ENCODE peak calls at places on chromosomes 3 and 15, in seven cellular contexts. R is neuronal stem cell, P is mesenchymal stem cell, T is H9, K is mesendoderm, U is H1, E is trophoblast cell. A is an unnamed sample.
A peak's percentile ranks its signal among the peaks of the same experiment; 100 is the strongest.

GRCh38 chr3:45098315-45098714 is 47.9 kb downstream of the CDCP1 start:
- DNase-seq in E (no peak), P (peak; percentile 59), R (no peak), T (no peak), K (no peak), U (no peak), A (no peak)

GRCh38 chr3:55476515-55476914 is 10.6 kb downstream of the WNT5A start:
- DNase-seq in K (no peak), T (no peak), P (peak; percentile 87), U (no peak), E (no peak), R (no peak), A (peak; percentile 94)

GRCh38 chr3:172191629-172192028 is 152.3 kb downstream of the FNDC3B start:
- DNase-seq in T (no peak), U (no peak), K (no peak), P (no peak), E (no peak), R (no peak), A (no peak)

GRCh38 chr3:181838940-181839914 is 127.5 kb downstream of the SOX2 start:
- DNase-seq in T (no peak), P (no peak), R (no peak), E (no peak), U (no peak), K (no peak), A (no peak)

GRCh38 chr3:31420311-31420710 is 112.4 kb upstream of the STT3B start:
- DNase-seq in U (no peak), E (no peak), K (no peak), P (no peak), R (no peak), T (no peak), A (no peak)

GRCh38 chr3:162491957-162492356 is 995.3 kb downstream of the OTOL1 start:
- DNase-seq in P (peak; percentile 24), R (no peak), U (no peak), E (no peak), K (no peak), T (no peak), A (peak; percentile 36)

GRCh38 chr3:126931806-126932187 is 51.1 kb upstream of the PLXNA1 start:
- DNase-seq in U (no peak), E (no peak), K (no peak), P (no peak), T (no peak), R (no peak), A (no peak)

GRCh38 chr3:112519424-112520001 is 20.2 kb upstream of the BTLA start:
- DNase-seq in P (peak; percentile 73), K (peak; percentile 80), R (peak; percentile 27), E (peak; percentile 84), T (no peak), U (no peak), A (peak; percentile 78)

GRCh38 chr3:113895964-113896363 is 51.8 kb upstream of the ZDHHC23 start:
- DNase-seq in K (peak; percentile 13), E (peak; percentile 95), U (no peak), T (no peak), R (no peak), P (no peak), A (no peak)

GRCh38 chr3:175378348-175378747 is 519.2 kb downstream of the NAALADL2 start:
- DNase-seq in K (no peak), E (no peak), P (no peak), T (no peak), U (no peak), R (no peak), A (no peak)

GRCh38 chr15:28125673-28126651 is 26.8 kb upstream of the OCA2 start:
- DNase-seq in T (no peak), K (peak; percentile 53), P (peak; percentile 65), R (peak; percentile 54), U (no peak), E (peak; percentile 84), A (peak; percentile 64)

GRCh38 chr15:19987389-19988048 is 554.1 kb downstream of the GOLGA6L6 start:
- DNase-seq in R (no peak), E (peak; percentile 12), P (no peak), U (no peak), T (peak; percentile 25), K (peak; percentile 0), A (no peak)

GRCh38 chr3:17491601-17492000 is 250.8 kb downstream of the TBC1D5 start:
- DNase-seq in K (no peak), U (no peak), E (no peak), P (peak; percentile 19), R (no peak), T (no peak), A (peak; percentile 86)

GRCh38 chr3:38438421-38438820 is 15.3 kb upstream of the ACVR2B start:
- DNase-seq in R (no peak), P (no peak), K (no peak), T (no peak), U (no peak), E (no peak), A (peak; percentile 22)

GRCh38 chr15:78085928-78086327 is 6.4 kb upstream of the SH2D7 start:
- DNase-seq in T (no peak), E (no peak), K (no peak), U (no peak), R (no peak), P (no peak), A (peak; percentile 90)

GRCh38 chr15:53072077-53072476 is 281.9 kb upstream of the ONECUT1 start:
- DNase-seq in T (peak; percentile 88), U (peak; percentile 77), K (peak; percentile 92), R (peak; percentile 82), E (peak; percentile 54), P (peak; percentile 2), A (peak; percentile 8)

GRCh38 chr3:175338775-175339535 is 479.8 kb downstream of the NAALADL2 start:
- DNase-seq in E (peak; percentile 46), R (no peak), K (peak; percentile 29), U (no peak), P (peak; percentile 76), T (peak; percentile 31), A (peak; percentile 73)

GRCh38 chr3:195068045-195068444 is 202.9 kb downstream of the XXYLT1 start:
- DNase-seq in R (no peak), K (no peak), P (peak; percentile 10), T (no peak), U (no peak), E (no peak), A (peak; percentile 7)

GRCh38 chr3:14880486-14881179 is 61.9 kb downstream of the FGD5 start:
- DNase-seq in T (no peak), R (no peak), U (no peak), P (no peak), E (no peak), K (no peak), A (no peak)

GRCh38 chr15:22873204-22873701 is 34.8 kb downstream of the NIPA2 start:
- DNase-seq in K (peak; percentile 92), R (peak; percentile 15), E (peak; percentile 48), T (peak; percentile 63), U (no peak), P (peak; percentile 68), A (peak; percentile 92)

GRCh38 chr3:152826476-152826875 is 8.5 kb upstream of the P2RY1 start:
- DNase-seq in U (no peak), R (no peak), E (no peak), P (no peak), T (no peak), K (no peak), A (no peak)

GRCh38 chr15:58410353-58410752 is 21.4 kb upstream of the LIPC start:
- DNase-seq in P (no peak), T (no peak), K (no peak), E (no peak), U (no peak), R (no peak), A (peak; percentile 16)

GRCh38 chr3:123338620-123339061 is 110.2 kb downstream of the ADCY5 start:
- DNase-seq in T (no peak), E (no peak), U (no peak), K (no peak), R (no peak), P (no peak), A (no peak)

GRCh38 chr3:189368384-189368783 is 196.6 kb downstream of the TPRG1 start:
- DNase-seq in P (no peak), E (no peak), R (no peak), T (no peak), U (no peak), K (no peak), A (no peak)

GRCh38 chr15:78714890-78715289 is 73.9 kb upstream of the CHRNB4 start:
- DNase-seq in E (peak; percentile 59), R (no peak), P (no peak), K (no peak), U (no peak), T (no peak), A (no peak)

GRCh38 chr3:185069583-185070030 is 83.3 kb downstream of the C3orf70 start:
- DNase-seq in T (peak; percentile 91), K (peak; percentile 75), E (no peak), P (no peak), R (peak; percentile 32), U (peak; percentile 60), A (no peak)

GRCh38 chr3:185069023-185069422 is 83.8 kb downstream of the C3orf70 start:
- DNase-seq in U (no peak), P (no peak), R (no peak), T (no peak), K (no peak), E (no peak), A (no peak)

GRCh38 chr3:185070491-185071335 is 82.1 kb downstream of the C3orf70 start:
- DNase-seq in K (peak; percentile 85), U (no peak), T (peak; percentile 87), P (peak; percentile 35), E (no peak), R (peak; percentile 6), A (peak; percentile 25)

GRCh38 chr3:185075547-185075946 is 77.3 kb downstream of the C3orf70 start:
- DNase-seq in E (no peak), P (no peak), T (no peak), R (no peak), U (no peak), K (no peak), A (no peak)

DNA sequence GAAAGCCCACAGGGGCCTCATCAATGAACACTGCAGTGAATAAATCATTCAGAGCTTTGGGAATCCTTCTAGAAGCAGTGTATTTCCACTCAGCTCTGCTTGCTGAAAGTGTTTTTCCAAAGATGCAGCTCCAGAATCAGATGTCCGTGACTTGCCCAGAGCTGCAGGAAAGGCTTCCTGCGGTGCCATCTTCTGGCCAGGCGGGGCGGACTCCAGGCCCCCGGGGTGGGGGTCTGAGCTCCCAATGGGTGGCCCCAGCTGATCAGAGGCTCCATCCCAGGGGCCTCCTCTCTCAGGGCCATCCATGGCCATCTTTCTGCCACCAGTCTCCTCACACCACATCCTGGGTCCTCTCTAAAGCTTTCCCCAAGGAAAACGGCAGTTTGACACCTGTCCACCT is 81.5 kb downstream of the C3orf70 start:
- DNase-seq in T (no peak), P (no peak), K (peak; percentile 18), U (no peak), E (no peak), R (no peak), A (no peak)
- H2BK5ac ChIP-seq in T (no peak overlapping the region), P (no peak overlapping the region), K (no peak overlapping the region), U (no peak overlapping the region), E (no peak overlapping the region), R (no peak overlapping the region), A (no peak overlapping the region)

GRCh38 chr3:128647307-128647706 is 3.3 kb downstream of the RPN1 start:
- DNase-seq in T (no peak), U (no peak), E (no peak), R (no peak), K (no peak), P (no peak), A (no peak)
- H2BK5ac ChIP-seq in T (no peak overlapping the region), U (no peak overlapping the region), E (no peak overlapping the region), R (no peak overlapping the region), K (no peak overlapping the region), P (no peak overlapping the region), A (no peak overlapping the region)

GRCh38 chr3:156587767-156588069 is 32.8 kb upstream of the SSR3 start:
- DNase-seq in R (no peak), E (no peak), P (no peak), K (no peak), U (no peak), T (no peak), A (no peak)
- H2BK5ac ChIP-seq in R (no peak overlapping the region), E (no peak overlapping the region), P (no peak overlapping the region), K (no peak overlapping the region), U (no peak overlapping the region), T (no peak overlapping the region), A (no peak overlapping the region)

GRCh38 chr3:63278171-63278999 is at the start of gene SYNPR:
- DNase-seq in T (peak; percentile 88), K (peak; percentile 49), U (no peak), P (no peak), R (no peak), E (no peak), A (no peak)
- H2BK5ac ChIP-seq in T (no peak within 1 kb of the TSS), K (no peak within 1 kb of the TSS), U (no peak within 1 kb of the TSS), P (no peak within 1 kb of the TSS), R (no peak within 1 kb of the TSS), E (no peak within 1 kb of the TSS), A (no peak within 1 kb of the TSS)

A was measured in IMR-90.